ENCODE peak calls at places on chromosomes 1 and 21, in four cellular contexts. J is IMR-90, P is HepG2, W is SK-N-SH. M is an unnamed sample.

GRCh38 chr1:81554108-81554507 is 246.6 kb upstream of the ADGRL2 start:
- DNase-seq in P (no peak), J (no peak), W (no peak), M (no peak)

GRCh38 chr1:22903113-22903512 is 69.6 kb downstream of the LACTBL1 start:
- DNase-seq in J (peak; percentile 78), P (no peak), W (no peak), M (no peak)

GRCh38 chr1:169105434-169106094 is 926 bp upstream of the ATP1B1 start:
- DNase-seq in W (peak; percentile 87), P (peak; percentile 85), J (no peak), M (peak; percentile 85)

GRCh38 chr1:162696286-162696862 is 64.1 kb downstream of the DDR2 start:
- DNase-seq in J (peak; percentile 93), P (peak; percentile 72), W (peak; percentile 57), M (peak; percentile 54)

GRCh38 chr1:62068978-62069377 is 125.7 kb upstream of the L1TD1 start:
- DNase-seq in W (no peak), P (no peak), J (peak; percentile 17), M (no peak)

GRCh38 chr1:10007161-10007560 is 10.1 kb downstream of the RBP7 start:
- DNase-seq in W (no peak), J (no peak), P (no peak), M (no peak)

GRCh38 chr1:229328598-229329362 is 14.1 kb downstream of the CCSAP start:
- DNase-seq in P (no peak), J (no peak), W (no peak), M (no peak)

GRCh38 chr1:22141948-22142314 is 966 bp downstream of the WNT4 start:
- DNase-seq in W (peak; percentile 74), P (no peak), J (no peak), M (no peak)

GRCh38 chr1:47231314-47232186 is 475 bp downstream of the TAL1 start:
- DNase-seq in P (no peak), W (peak; percentile 72), J (peak; percentile 33), M (no peak)

GRCh38 chr1:234987415-234988159 is 141.1 kb downstream of the TOMM20 start:
- DNase-seq in J (peak; percentile 87), P (peak; percentile 95), W (no peak), M (peak; percentile 55)

GRCh38 chr1:222777977-222778376 is 36.9 kb upstream of the DISP1 start:
- DNase-seq in J (peak; percentile 28), W (no peak), P (no peak), M (peak; percentile 36)

GRCh38 chr1:109959974-109960744 is 24.4 kb upstream of the AHCYL1 start:
- DNase-seq in P (peak; percentile 96), J (peak; percentile 78), W (no peak), M (peak; percentile 96)

GRCh38 chr1:9436258-9436657 is 103.0 kb upstream of the SLC25A33 start:
- DNase-seq in W (no peak), J (no peak), P (peak; percentile 66), M (peak; percentile 41)

GRCh38 chr1:65527211-65527610 is 106.7 kb downstream of the LEPR start:
- DNase-seq in W (peak; percentile 70), J (peak; percentile 41), P (no peak), M (no peak)

GRCh38 chr1:110608247-110608646 is 2.1 kb upstream of the KCNA2 start:
- DNase-seq in W (no peak), J (no peak), P (no peak), M (no peak)

GRCh38 chr1:25771246-25772114 is 28.5 kb upstream of the SELENON start:
- DNase-seq in W (peak; percentile 87), J (peak; percentile 5), P (peak; percentile 74), M (no peak)

GRCh38 chr1:156251527-156251926 is 3.7 kb upstream of the PAQR6 start:
- DNase-seq in W (peak; percentile 85), P (no peak), J (no peak), M (no peak)

GRCh38 chr1:228842094-228842775 is 107.0 kb downstream of the RHOU start:
- DNase-seq in W (peak; percentile 45), P (peak; percentile 73), J (peak; percentile 90), M (peak; percentile 74)

GRCh38 chr1:71641903-71642302 is 561.1 kb upstream of the ZRANB2 start:
- DNase-seq in W (no peak), P (no peak), J (no peak), M (no peak)

GRCh38 chr21:37767984-37768383 is 148.3 kb downstream of the KCNJ6 start:
- DNase-seq in J (peak; percentile 61), P (no peak), W (no peak), M (no peak)

GRCh38 chr1:205631010-205631726 is 643 bp downstream of the ELK4 start:
- DNase-seq in P (peak; percentile 89), J (peak; percentile 76), W (peak; percentile 96), M (peak; percentile 82)

GRCh38 chr1:205630651-205631009 is 1.2 kb downstream of the ELK4 start:
- DNase-seq in W (peak; percentile 26), P (no peak), J (no peak), M (no peak)

GRCh38 chr1:205629751-205630150 is 2.1 kb downstream of the ELK4 start:
- DNase-seq in W (no peak), J (no peak), P (no peak), M (no peak)

GRCh38 chr1:205631727-205632373 is at the start of gene ELK4:
- DNase-seq in W (peak; percentile 98), P (peak; percentile 95), J (peak; percentile 98), M (peak; percentile 98)

GRCh38 chr1:205630241-205630640 is 1.6 kb downstream of the ELK4 start:
- DNase-seq in W (no peak), P (no peak), J (peak; percentile 59), M (no peak)
- TF ChIP-seq RFX5 in W (no peak), P (no peak), J (no peak), M (no peak)

GRCh38 chr1:93222987-93223675 is 42.6 kb downstream of the CCDC18 start:
- DNase-seq in P (no peak), W (peak; percentile 9), J (no peak), M (no peak)

GRCh38 chr1:93221913-93222312 is 41.4 kb downstream of the CCDC18 start:
- DNase-seq in J (peak; percentile 20), W (no peak), P (peak; percentile 87), M (no peak)

GRCh38 chr1:93215322-93215721 is 34.8 kb downstream of the CCDC18 start:
- DNase-seq in P (no peak), W (no peak), J (no peak), M (no peak)

GRCh38 chr1:93219443-93219842 is 38.9 kb downstream of the CCDC18 start:
- DNase-seq in P (no peak), W (no peak), J (no peak), M (no peak)
- TF ChIP-seq RFX5 in P (no peak), W (no peak), J (no peak), M (no peak)

GRCh38 chr1:7279753-7280150 is 491.3 kb upstream of the VAMP3 start:
- DNase-seq in P (no peak), W (no peak), J (no peak), M (no peak)
- TF ChIP-seq RFX5 in P (no peak), W (no peak), J (no peak), M (no peak)

DNA sequence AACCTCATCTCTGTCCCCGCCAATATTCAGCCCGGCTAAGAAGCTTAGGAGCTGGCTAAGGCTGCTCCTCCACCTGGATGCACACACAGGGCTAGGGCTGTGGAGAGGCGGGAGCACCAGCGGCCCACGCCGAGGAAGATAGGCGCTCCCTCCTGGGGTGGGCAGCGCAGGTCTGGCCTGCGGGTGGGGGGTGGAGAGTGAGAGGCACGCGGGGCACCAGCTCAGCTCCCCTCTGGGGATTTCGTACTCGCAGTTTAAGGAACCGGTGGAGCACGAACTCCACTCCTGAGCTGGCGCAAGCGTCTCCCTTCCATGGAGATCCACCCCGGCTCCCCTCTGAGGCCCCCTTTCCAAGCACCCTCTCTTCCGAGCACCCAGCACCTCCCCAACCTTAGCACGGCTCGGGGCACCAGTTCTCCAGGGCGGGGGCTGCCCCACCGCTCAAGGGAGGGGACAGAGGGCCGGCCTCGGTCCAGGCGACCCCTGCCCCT is 433 bp upstream of the KAZN start:
- DNase-seq in W (peak; percentile 63), P (no peak), J (no peak), M (no peak)
- TF ChIP-seq RFX5 in W (no peak), P (no peak), J (no peak), M (no peak)

DNA sequence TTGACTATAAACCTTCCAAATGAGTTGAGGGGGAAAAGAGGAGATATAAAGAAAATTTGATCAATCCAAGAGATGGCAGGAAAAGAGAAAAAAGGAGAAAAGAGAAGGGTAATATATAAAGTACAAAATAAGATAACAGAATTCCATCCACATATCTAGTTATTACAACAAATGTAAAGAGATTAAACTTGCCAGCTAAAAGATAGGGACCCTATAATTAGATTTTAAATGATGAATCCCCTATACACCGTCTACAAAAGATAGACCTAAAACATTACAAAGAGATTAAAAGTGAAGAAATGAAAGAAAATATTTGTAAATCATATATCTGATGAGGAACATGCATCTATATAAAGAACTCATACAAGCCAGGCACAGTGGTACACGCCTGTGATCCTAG is 63.1 kb downstream of the CHD5 start:
- DNase-seq in P (no peak), J (no peak), W (no peak), M (no peak)
- TF ChIP-seq RFX5 in P (no peak), J (no peak), W (no peak), M (no peak)

GRCh38 chr1:202692959-202693555 is 17.2 kb downstream of the SYT2 start:
- DNase-seq in P (peak; percentile 47), J (peak; percentile 71), W (peak; percentile 54), M (peak; percentile 53)
- TF ChIP-seq RFX5 in P (no peak), J (no peak), W (no peak), M (no peak)

DNA sequence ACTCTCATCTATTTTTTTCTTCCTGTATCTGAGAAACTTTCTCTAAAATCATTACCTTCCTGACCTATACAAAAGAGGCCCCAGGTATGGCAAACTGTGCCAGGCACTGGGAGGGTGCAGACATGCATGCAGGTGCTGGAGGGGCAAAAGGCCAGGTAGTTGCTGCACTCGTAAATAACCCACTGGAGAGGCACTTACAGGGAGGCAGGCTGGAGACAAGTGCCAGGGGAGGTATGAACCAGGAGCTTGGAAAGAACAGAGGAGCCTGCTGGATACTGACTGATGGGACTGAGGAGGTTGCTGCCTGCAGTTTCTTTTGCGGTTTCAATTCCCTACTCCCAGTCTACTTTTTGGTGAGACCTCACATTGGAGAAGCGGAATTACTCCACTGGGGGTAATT is 114.0 kb downstream of the DSCAM start:
- DNase-seq in P (no peak), J (no peak), W (no peak), M (no peak)
- TF ChIP-seq RFX5 in P (no peak), J (no peak), W (no peak), M (no peak)

GRCh38 chr1:186915555-186915954 is 86.8 kb downstream of the PLA2G4A start:
- DNase-seq in P (no peak), J (no peak), W (no peak), M (no peak)
- TF ChIP-seq RFX5 in P (no peak), J (no peak), W (no peak), M (no peak)

M was measured in A549.